ENCODE peak calls at places on chromosomes 7 and 10, in eight cellular contexts. S, G, X, N, V, J, P and H are unnamed samples. For H3K9me3, the result is how much of the 10 kb centered on the place peaks cover.

GRCh38 chr7:128172151-128172550 is 68.9 kb upstream of the LEP start:
- DNase-seq in N (no peak), X (no peak), V (no peak), G (no peak), P (no peak), J (no peak), S (no peak), H (no peak)

GRCh38 chr10:22321156-22321711 is 335 bp downstream of the BMI1 start:
- DNase-seq in J (peak), V (no peak), S (peak), G (peak), P (peak), N (peak), X (peak), H (no peak)

GRCh38 chr10:132563485-132564248 is 26.1 kb downstream of the INPP5A start:
- DNase-seq in X (peak), S (no peak), V (no peak), P (no peak), N (no peak), J (no peak), G (no peak), H (no peak)

GRCh38 chr10:23433710-23434109 is 5.2 kb upstream of the OTUD1 start:
- DNase-seq in S (no peak), P (no peak), J (no peak), V (no peak), X (no peak), G (no peak), N (no peak), H (no peak)

GRCh38 chr10:132705943-132706342 is 80.0 kb downstream of the NKX6-2 start:
- DNase-seq in S (no peak), P (no peak), G (no peak), X (no peak), J (no peak), V (no peak), N (no peak), H (no peak)

GRCh38 chr7:93968911-93969620 is 35.1 kb downstream of the BET1 start:
- DNase-seq in S (peak), V (no peak), P (no peak), X (peak), J (no peak), N (no peak), G (no peak), H (no peak)

GRCh38 chr10:43683451-43684197 is 34.9 kb upstream of the ZNF32 start:
- DNase-seq in G (peak), V (no peak), N (no peak), P (no peak), S (no peak), X (peak), J (no peak), H (no peak)

GRCh38 chr10:114551310-114551972 is 106.6 kb downstream of the ABLIM1 start:
- DNase-seq in X (peak), G (no peak), V (no peak), J (peak), N (peak), S (peak), P (peak), H (no peak)

GRCh38 chr10:69213601-69214311 is 6.4 kb upstream of the HKDC1 start:
- DNase-seq in N (no peak), S (no peak), P (no peak), V (no peak), J (no peak), X (no peak), G (no peak), H (no peak)

GRCh38 chr7:20197125-20197524 is 20.1 kb downstream of the MACC1 start:
- DNase-seq in G (no peak), V (no peak), J (no peak), S (no peak), N (no peak), P (no peak), X (no peak), H (no peak)

GRCh38 chr10:114714281-114714741 is 56.2 kb upstream of the ABLIM1 start:
- DNase-seq in J (no peak), S (peak), V (no peak), G (peak), N (peak), P (peak), X (peak), H (peak)

GRCh38 chr10:21015838-21016237 is 118.7 kb upstream of the NEBL start:
- DNase-seq in X (no peak), G (no peak), N (no peak), S (no peak), J (no peak), P (no peak), V (no peak), H (no peak)

GRCh38 chr7:142323706-142324105 is 65.8 kb upstream of the PRSS58 start:
- DNase-seq in P (no peak), X (no peak), N (no peak), G (peak), J (peak), S (no peak), V (peak), H (no peak)

DNA sequence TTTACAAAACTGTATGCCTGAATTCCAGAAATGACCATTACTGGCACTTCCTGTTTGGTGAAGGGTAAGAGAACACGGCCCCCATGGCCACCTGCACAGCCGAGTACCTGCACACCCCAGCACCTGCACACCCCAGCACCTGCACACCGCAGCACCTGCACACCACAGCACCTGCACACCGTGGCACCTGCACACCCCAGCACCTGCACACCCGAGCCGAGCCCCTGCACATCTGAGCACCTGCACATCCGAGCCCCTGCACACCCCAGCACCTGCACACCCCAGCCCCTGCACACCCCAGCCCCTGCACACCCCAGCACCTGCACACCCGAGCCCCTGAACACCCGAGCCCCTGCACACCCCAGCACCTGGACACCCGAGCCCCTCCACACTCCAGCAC is 243.5 kb downstream of the DNAJB6 start:
- DNase-seq in J (no peak), P (no peak), N (no peak), G (no peak), S (no peak), X (no peak), V (no peak), H (no peak)
- H3K9me3 ChIP-seq in J (under half), P (under half), N (under half), G (under half), S (under half), X (under half), V (under half), H (under half)

DNA sequence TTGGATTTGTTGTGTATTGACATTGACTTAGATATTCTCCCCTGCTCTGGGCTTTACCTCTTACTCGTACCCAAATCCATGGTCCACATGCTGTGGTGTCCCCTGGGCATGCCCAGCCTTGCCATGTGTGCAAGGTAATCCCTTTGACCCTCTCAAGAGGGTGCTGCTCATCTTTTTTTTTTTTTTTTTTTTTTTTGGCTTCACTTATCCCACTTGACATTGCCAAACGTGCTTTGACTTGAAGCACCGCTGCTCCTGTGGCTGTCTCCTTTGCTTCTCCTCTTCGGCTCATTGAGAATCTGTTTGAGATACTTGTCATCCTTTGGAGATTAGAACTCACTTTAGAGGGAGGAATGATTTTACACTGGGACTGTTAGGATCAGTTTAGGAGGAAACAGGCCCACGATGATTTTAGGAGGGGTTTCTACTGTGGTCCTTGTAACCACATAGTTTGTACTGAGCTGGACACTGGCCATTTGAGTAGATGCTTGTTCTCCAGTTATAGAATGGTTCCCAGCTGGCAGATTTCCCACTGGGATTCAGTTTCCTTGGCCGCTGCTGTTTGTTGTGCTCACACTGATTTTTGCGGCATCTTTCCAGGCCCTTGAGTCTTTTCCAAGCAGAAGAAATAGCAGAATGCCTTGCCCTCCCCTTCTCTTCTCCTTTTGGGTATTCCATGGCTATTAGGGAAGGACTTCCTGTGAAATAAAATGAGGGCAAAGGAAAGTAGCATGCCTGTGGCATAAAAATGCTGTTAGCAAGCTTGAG is 184.8 kb downstream of the AUTS2 start:
- DNase-seq in V (no peak), X (peak), J (no peak), G (no peak), P (peak), N (no peak), S (no peak), H (no peak)
- TF ChIP-seq CTCF in V (no peak), X (no peak), J (no peak), G (no peak), P (no peak), N (no peak), S (no peak), H (no peak)

GRCh38 chr10:90884414-90884813 is 12.6 kb downstream of the RPP30 start:
- DNase-seq in S (no peak), N (no peak), V (no peak), G (peak), X (peak), J (no peak), P (no peak), H (no peak)
- H3K27ac ChIP-seq in S (no peak), N (peak), V (no peak), G (peak), X (no peak), J (no peak), P (no peak), H (no peak)

GRCh38 chr7:154871483-154871882 is 131.4 kb downstream of the PAXIP1 start:
- DNase-seq in N (no peak), P (no peak), G (no peak), V (no peak), J (peak), S (no peak), X (no peak), H (no peak)

GRCh38 chr7:154867068-154867467 is 135.9 kb downstream of the PAXIP1 start:
- DNase-seq in S (no peak), J (no peak), N (no peak), V (no peak), X (no peak), P (no peak), G (no peak), H (no peak)

GRCh38 chr7:154869436-154869835 is 133.5 kb downstream of the PAXIP1 start:
- DNase-seq in P (no peak), N (no peak), X (no peak), J (peak), S (no peak), G (no peak), V (no peak), H (no peak)

GRCh38 chr7:154865984-154866685 is 136.8 kb downstream of the PAXIP1 start:
- DNase-seq in X (no peak), S (no peak), G (no peak), J (no peak), P (no peak), V (no peak), N (no peak), H (no peak)

DNA sequence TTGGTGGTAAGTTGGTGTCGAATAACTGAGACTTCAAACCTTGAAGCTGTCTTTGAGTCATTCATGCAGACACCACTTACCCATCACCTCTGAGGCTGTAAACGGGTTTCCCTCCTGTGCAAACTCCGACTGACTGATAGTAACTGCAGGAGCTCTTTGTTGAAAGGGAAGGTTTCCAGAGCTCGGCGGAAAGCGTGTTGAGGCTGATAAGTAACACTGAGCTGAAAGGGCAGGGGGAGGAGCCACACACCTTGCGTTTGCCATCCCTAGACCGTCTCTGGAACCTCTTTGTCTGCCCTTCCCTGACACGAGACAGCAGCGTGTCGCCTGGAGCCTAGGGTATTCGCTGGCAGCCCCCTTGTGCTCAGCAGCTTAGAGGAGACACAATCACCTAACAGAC is 134.0 kb downstream of the PAXIP1 start:
- DNase-seq in N (no peak), G (no peak), J (peak), P (no peak), X (no peak), V (no peak), S (no peak), H (no peak)
- H3K9me3 ChIP-seq in N (under half), G (under half), J (under half), P (under half), X (under half), V (under half), S (under half), H (under half)

GRCh38 chr10:60101821-60102220 is 195.5 kb upstream of the CCDC6 start:
- DNase-seq in P (no peak), G (peak), S (no peak), J (no peak), V (no peak), X (no peak), N (no peak), H (no peak)
- TF ChIP-seq CTCF in P (no peak), G (peak), S (no peak), J (no peak), V (no peak), X (no peak), N (no peak), H (no peak)